ENCODE peak calls at places on chromosomes 12 and 14, in six cellular contexts. W, D, I, Q, L and H are unnamed samples.

GRCh38 chr12:15855646-15856045 is 26.5 kb upstream of the STRAP start:
- DNase-seq in W (no peak), D (no peak), I (no peak), Q (no peak), L (no peak), H (no peak)

GRCh38 chr14:23577004-23577681 is 1.4 kb downstream of the JPH4 start:
- DNase-seq in W (no peak), D (no peak), I (no peak), Q (no peak), L (no peak), H (peak; percentile 63)

GRCh38 chr12:55068416-55069010 is 48.7 kb downstream of the NEUROD4 start:
- DNase-seq in W (peak; percentile 50), D (no peak), I (peak; percentile 35), Q (peak; percentile 71), L (peak; percentile 68), H (peak; percentile 61)

GRCh38 chr12:95243497-95244183 is 26.0 kb downstream of the VEZT start:
- DNase-seq in W (no peak), D (no peak), I (no peak), Q (no peak), L (no peak), H (no peak)

GRCh38 chr14:96079066-96079465 is 39.9 kb downstream of the C14orf132 start:
- DNase-seq in W (no peak), D (no peak), I (no peak), Q (no peak), L (no peak), H (no peak)

GRCh38 chr14:77372304-77372841 is 4.5 kb downstream of the TMED8 start:
- DNase-seq in W (no peak), D (no peak), I (no peak), Q (peak; percentile 84), L (peak; percentile 62), H (peak; percentile 60)

GRCh38 chr12:6361834-6362233 is 13.5 kb downstream of the SCNN1A start:
- DNase-seq in W (peak; percentile 79), D (no peak), I (no peak), Q (no peak), L (no peak), H (no peak)

GRCh38 chr12:117377758-117378157 is 16.3 kb upstream of the NOS1 start:
- DNase-seq in W (no peak), D (no peak), I (no peak), Q (peak; percentile 35), L (no peak), H (no peak)

GRCh38 chr12:45381351-45381750 is 165.5 kb downstream of the ANO6 start:
- DNase-seq in W (no peak), D (no peak), I (no peak), Q (no peak), L (peak; percentile 20), H (no peak)

GRCh38 chr14:52115286-52115685 is 46.4 kb upstream of the NID2 start:
- DNase-seq in W (no peak), D (no peak), I (no peak), Q (peak; percentile 1), L (no peak), H (no peak)

GRCh38 chr12:65858831-65859230 is 34.5 kb downstream of the HMGA2 start:
- DNase-seq in W (no peak), D (no peak), I (no peak), Q (no peak), L (peak; percentile 80), H (no peak)

GRCh38 chr12:66717049-66717448 is 38.2 kb upstream of the GRIP1 start:
- DNase-seq in W (no peak), D (no peak), I (no peak), Q (no peak), L (no peak), H (no peak)

GRCh38 chr12:40068416-40068815 is 37.5 kb downstream of the SLC2A13 start:
- DNase-seq in W (no peak), D (no peak), I (no peak), Q (no peak), L (no peak), H (no peak)

GRCh38 chr14:37985826-37986470 is 221.8 kb upstream of the SSTR1 start:
- DNase-seq in W (peak; percentile 51), D (no peak), I (no peak), Q (peak; percentile 84), L (peak; percentile 32), H (no peak)

GRCh38 chr12:84793558-84794367 is 118.8 kb downstream of the SLC6A15 start:
- DNase-seq in W (no peak), D (no peak), I (no peak), Q (no peak), L (peak; percentile 4), H (no peak)

GRCh38 chr12:109770861-109771670 is 57.4 kb downstream of the FAM222A start:
- DNase-seq in W (no peak), D (no peak), I (no peak), Q (no peak), L (no peak), H (no peak)

GRCh38 chr14:74552623-74553022 is 59.1 kb downstream of the ISCA2 start:
- DNase-seq in W (no peak), D (peak; percentile 25), I (no peak), Q (no peak), L (peak; percentile 2), H (no peak)

GRCh38 chr12:4174417-4174816 is 99.1 kb upstream of the CCND2 start:
- DNase-seq in W (no peak), D (no peak), I (no peak), Q (no peak), L (no peak), H (no peak)

GRCh38 chr14:49417790-49418189 is 168.4 kb downstream of the RPS29 start:
- DNase-seq in W (no peak), D (no peak), I (no peak), Q (no peak), L (no peak), H (no peak)

GRCh38 chr12:71220295-71220694 is 62.5 kb upstream of the TSPAN8 start:
- DNase-seq in W (no peak), D (no peak), I (no peak), Q (no peak), L (no peak), H (no peak)

GRCh38 chr14:103879570-103880333 is 32.4 kb upstream of the PPP1R13B start:
- DNase-seq in W (peak; percentile 92), D (no peak), I (no peak), Q (no peak), L (no peak), H (no peak)

GRCh38 chr12:1277905-1278304 is 286.9 kb downstream of the ERC1 start:
- DNase-seq in W (no peak), D (no peak), I (no peak), Q (peak; percentile 11), L (no peak), H (peak; percentile 19)
- TF ChIP-seq CTCF in W (no peak), D (no peak), I (no peak), Q (no peak), L (no peak), H (no peak)

GRCh38 chr14:34981743-34982420 is 910 bp upstream of the SRP54 start:
- DNase-seq in W (peak; percentile 34), D (peak; percentile 36), I (peak; percentile 7), Q (peak; percentile 65), L (peak; percentile 32), H (peak; percentile 16)
- TF ChIP-seq CTCF in W (peak; percentile 21), D (no peak), I (no peak), Q (no peak), L (peak; percentile 63), H (no peak)

GRCh38 chr12:14188761-14189160 is 176.7 kb upstream of the ATF7IP start:
- DNase-seq in W (no peak), D (no peak), I (no peak), Q (no peak), L (no peak), H (no peak)

GRCh38 chr12:14187966-14188365 is 177.5 kb upstream of the ATF7IP start:
- DNase-seq in W (no peak), D (no peak), I (no peak), Q (no peak), L (no peak), H (no peak)

GRCh38 chr12:14185441-14186192 is 179.9 kb upstream of the ATF7IP start:
- DNase-seq in W (peak; percentile 47), D (peak; percentile 29), I (peak; percentile 10), Q (peak; percentile 75), L (peak; percentile 38), H (peak; percentile 50)

GRCh38 chr12:14190694-14191093 is 174.8 kb upstream of the ATF7IP start:
- DNase-seq in W (no peak), D (no peak), I (no peak), Q (no peak), L (peak; percentile 42), H (no peak)

DNA sequence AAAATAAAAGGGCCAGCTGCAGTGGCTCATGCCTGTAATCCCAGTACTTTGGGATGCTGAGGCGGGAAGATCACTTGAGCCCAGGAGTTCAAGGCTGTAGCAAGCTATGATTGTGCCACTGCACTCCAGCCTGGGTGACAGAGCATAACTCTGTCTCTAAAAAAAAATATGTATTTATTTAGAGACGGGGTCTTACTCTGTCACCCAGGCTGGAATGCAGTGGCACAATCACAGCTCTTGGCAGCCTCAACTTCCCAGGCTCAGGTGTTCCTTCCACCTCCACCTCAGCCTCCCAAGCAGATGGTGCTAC is 179.3 kb upstream of the ATF7IP start:
- DNase-seq in W (no peak), D (no peak), I (no peak), Q (no peak), L (no peak), H (no peak)
- TF ChIP-seq CTCF in W (no peak), D (no peak), I (peak; percentile 56), Q (peak; percentile 14), L (peak; percentile 57), H (no peak)

GRCh38 chr12:123939716-123940626 is 32.7 kb downstream of the CCDC92 start:
- DNase-seq in W (no peak), D (no peak), I (no peak), Q (no peak), L (no peak), H (no peak)

GRCh38 chr12:123937707-123938600 is 34.7 kb downstream of the CCDC92 start:
- DNase-seq in W (no peak), D (peak; percentile 34), I (no peak), Q (no peak), L (no peak), H (peak; percentile 58)

GRCh38 chr12:123936956-123937706 is 35.5 kb downstream of the CCDC92 start:
- DNase-seq in W (no peak), D (no peak), I (no peak), Q (no peak), L (no peak), H (no peak)

GRCh38 chr12:123940627-123940966 is 32.0 kb downstream of the CCDC92 start:
- DNase-seq in W (no peak), D (no peak), I (no peak), Q (no peak), L (no peak), H (no peak)

DNA sequence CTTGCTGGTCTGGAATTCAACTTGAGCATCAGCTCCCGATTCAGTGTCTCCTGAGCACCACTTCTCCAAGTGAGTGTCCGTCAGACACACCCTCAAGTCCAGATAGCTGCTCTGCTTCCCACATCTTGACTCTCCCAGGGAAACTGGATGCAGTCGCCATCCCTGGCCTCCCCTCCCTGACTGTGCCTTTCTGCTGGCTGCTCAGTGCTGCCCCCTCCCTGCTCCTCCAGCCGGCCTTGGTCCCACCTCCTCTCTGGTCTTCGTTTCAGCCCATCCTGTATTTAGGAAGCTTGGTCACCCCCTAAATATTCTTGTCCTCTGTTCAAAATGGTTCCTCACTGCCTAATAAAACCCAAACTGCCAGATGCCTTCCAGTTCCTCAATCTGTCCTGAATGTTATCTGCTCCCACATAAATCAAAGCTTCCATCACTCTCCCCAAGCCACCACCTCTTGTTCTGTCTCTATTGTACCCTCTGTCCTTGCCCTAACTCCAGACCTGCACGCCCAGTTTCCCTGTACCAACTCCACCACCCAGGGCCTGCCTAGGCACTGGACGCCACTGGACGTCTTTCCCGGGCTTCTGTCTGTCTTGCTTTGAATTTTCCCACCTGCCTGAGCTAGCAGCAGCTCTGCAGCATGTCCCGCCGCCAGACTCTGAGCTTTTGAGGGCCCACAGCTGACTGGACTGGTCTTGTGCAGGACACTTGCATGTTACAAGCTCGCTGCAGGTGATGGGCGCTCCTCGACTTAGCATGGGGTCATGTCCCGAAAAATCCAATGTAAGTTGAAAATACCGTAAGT is 33.8 kb downstream of the CCDC92 start:
- DNase-seq in W (peak; percentile 26), D (no peak), I (no peak), Q (peak; percentile 4), L (no peak), H (no peak)
- TF ChIP-seq CTCF in W (no peak), D (no peak), I (no peak), Q (peak; percentile 69), L (peak; percentile 70), H (peak; percentile 8)